ENCODE peak calls at places on chromosomes 11 and 22, in seven cellular contexts. J, W, R, B, I, E and A are unnamed samples.

GRCh38 chr22:41619979-41620645 is 731 bp downstream of the DESI1 start:
- DNase-seq in J (no peak), W (no peak), R (peak), B (no peak), I (no peak), E (peak), A (peak)

GRCh38 chr22:49720279-49720959 is 107.3 kb downstream of the BRD1 start:
- DNase-seq in J (no peak), W (no peak), R (no peak), B (no peak), I (no peak), E (no peak), A (no peak)

GRCh38 chr11:120527111-120527748 is 15.7 kb downstream of the GRIK4 start:
- DNase-seq in J (no peak), W (peak), R (no peak), B (no peak), I (no peak), E (no peak), A (no peak)

GRCh38 chr22:47228767-47229166 is 466.3 kb downstream of the TBC1D22A start:
- DNase-seq in J (no peak), W (no peak), R (no peak), B (no peak), I (no peak), E (no peak), A (no peak)

GRCh38 chr11:113587318-113587739 is 112.1 kb upstream of the DRD2 start:
- DNase-seq in J (no peak), W (no peak), R (no peak), B (no peak), I (no peak), E (no peak), A (no peak)

GRCh38 chr11:87491381-87491780 is 453.6 kb downstream of the TMEM135 start:
- DNase-seq in J (no peak), W (no peak), R (no peak), B (no peak), I (no peak), E (no peak), A (no peak)

GRCh38 chr11:127492025-127492424 is 491.5 kb upstream of the KIRREL3 start:
- DNase-seq in J (no peak), W (no peak), R (no peak), B (no peak), I (no peak), E (no peak), A (no peak)

GRCh38 chr11:6259638-6260019 is at the start of gene CCKBR:
- DNase-seq in J (no peak), W (no peak), R (peak), B (peak), I (no peak), E (peak), A (peak)

GRCh38 chr11:19498986-19499669 is 213.5 kb upstream of the NAV2 start:
- DNase-seq in J (no peak), W (no peak), R (no peak), B (no peak), I (no peak), E (no peak), A (no peak)

GRCh38 chr22:42114721-42115120 is 15.9 kb downstream of the CYP2D6 start:
- DNase-seq in J (no peak), W (no peak), R (no peak), B (no peak), I (no peak), E (no peak), A (no peak)

GRCh38 chr11:78346799-78347198 is 70.8 kb downstream of the GAB2 start:
- DNase-seq in J (no peak), W (no peak), R (no peak), B (no peak), I (no peak), E (no peak), A (no peak)

GRCh38 chr11:82183346-82183745 is 550.3 kb downstream of the FAM181B start:
- DNase-seq in J (no peak), W (no peak), R (no peak), B (no peak), I (no peak), E (no peak), A (no peak)

GRCh38 chr11:79512706-79513469 is 72.1 kb upstream of the TENM4 start:
- DNase-seq in J (no peak), W (no peak), R (no peak), B (no peak), I (no peak), E (no peak), A (no peak)

GRCh38 chr22:49156662-49157285 is 670.9 kb downstream of the BRD1 start:
- DNase-seq in J (no peak), W (no peak), R (no peak), B (no peak), I (no peak), E (peak), A (no peak)

GRCh38 chr22:29762263-29762662 is 4.5 kb downstream of the ZMAT5 start:
- DNase-seq in J (no peak), W (no peak), R (no peak), B (no peak), I (no peak), E (no peak), A (no peak)

GRCh38 chr11:102940714-102941588 is 14.6 kb downstream of the MMP13 start:
- DNase-seq in J (peak), W (peak), R (peak), B (no peak), I (no peak), E (peak), A (peak)

GRCh38 chr11:27211370-27212127 is 151.5 kb downstream of the CCDC34 start:
- DNase-seq in J (no peak), W (no peak), R (no peak), B (no peak), I (no peak), E (no peak), A (no peak)

GRCh38 chr11:2393111-2393868 is 7.3 kb upstream of the TSSC4 start:
- DNase-seq in J (no peak), W (no peak), R (no peak), B (no peak), I (no peak), E (no peak), A (no peak)

GRCh38 chr11:99422581-99423434 is 402.1 kb downstream of the CNTN5 start:
- DNase-seq in J (no peak), W (no peak), R (no peak), B (no peak), I (no peak), E (no peak), A (no peak)

GRCh38 chr22:47806894-47807293 is 1044.4 kb downstream of the TBC1D22A start:
- DNase-seq in J (no peak), W (no peak), R (no peak), B (no peak), I (no peak), E (no peak), A (no peak)

GRCh38 chr11:24437123-24437522 is 59.7 kb upstream of the LUZP2 start:
- DNase-seq in J (no peak), W (no peak), R (no peak), B (no peak), I (no peak), E (no peak), A (no peak)

GRCh38 chr22:40951795-40952602 is 821 bp downstream of the RBX1 start:
- DNase-seq in J (no peak), W (no peak), R (no peak), B (no peak), I (no peak), E (no peak), A (no peak)

GRCh38 chr11:68127791-68128681 is 6.8 kb upstream of the CHKA start:
- DNase-seq in J (no peak), W (peak), R (peak), B (no peak), I (no peak), E (peak), A (peak)

GRCh38 chr22:19810381-19811141 is 44.1 kb downstream of the GNB1L start:
- DNase-seq in J (peak), W (peak), R (no peak), B (no peak), I (peak), E (no peak), A (no peak)

GRCh38 chr22:21659864-21660525 is 5.8 kb upstream of the PPIL2 start:
- DNase-seq in J (no peak), W (no peak), R (no peak), B (no peak), I (no peak), E (no peak), A (no peak)

GRCh38 chr11:12377824-12378593 is 638 bp downstream of the PARVA start:
- DNase-seq in J (peak), W (no peak), R (peak), B (no peak), I (peak), E (peak), A (peak)

GRCh38 chr11:86490582-86490981 is 115.9 kb downstream of the CCDC81 start:
- DNase-seq in J (no peak), W (no peak), R (no peak), B (no peak), I (no peak), E (no peak), A (no peak)

GRCh38 chr22:45272498-45272897 is 12.3 kb upstream of the UPK3A start:
- DNase-seq in J (no peak), W (no peak), R (no peak), B (no peak), I (no peak), E (no peak), A (no peak)
- TF ChIP-seq CTCF in J (no peak), W (no peak), R (no peak), B (no peak), I (no peak), E (no peak), A (no peak)

DNA sequence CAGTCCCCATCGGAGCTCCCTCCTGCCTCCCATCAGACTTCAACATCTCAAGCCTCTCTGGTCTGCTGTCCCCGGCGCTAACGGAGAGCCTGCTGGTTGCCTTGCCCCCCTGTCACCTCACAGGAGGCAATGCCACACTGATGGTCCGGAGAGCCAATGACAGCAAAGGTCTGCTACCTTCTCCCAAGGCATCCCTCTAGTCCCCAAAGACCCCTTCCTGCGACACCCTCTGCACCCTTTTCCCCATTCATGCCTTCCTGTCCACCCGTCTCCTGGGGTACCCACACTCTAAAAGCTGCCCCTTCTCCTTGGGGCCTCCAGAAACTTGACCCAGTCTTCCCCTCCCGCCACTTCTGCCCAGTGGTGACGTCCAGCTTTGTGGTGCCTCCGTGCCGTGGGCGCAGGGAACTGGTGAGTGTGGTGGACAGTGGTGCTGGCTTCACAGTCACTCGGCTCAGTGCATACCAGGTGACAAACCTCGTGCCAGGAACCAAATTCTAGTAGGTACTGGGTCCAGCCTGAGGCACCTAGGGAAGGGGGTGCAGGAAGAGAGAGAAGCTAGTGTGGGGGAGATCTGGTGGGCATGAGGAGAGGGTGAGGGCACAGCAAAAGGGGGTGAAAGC is 860 bp downstream of the UPK2 start:
- DNase-seq in J (no peak), W (no peak), R (no peak), B (no peak), I (no peak), E (no peak), A (no peak)
- TF ChIP-seq CTCF in J (no peak), W (no peak), R (no peak), B (peak), I (no peak), E (no peak), A (no peak)

DNA sequence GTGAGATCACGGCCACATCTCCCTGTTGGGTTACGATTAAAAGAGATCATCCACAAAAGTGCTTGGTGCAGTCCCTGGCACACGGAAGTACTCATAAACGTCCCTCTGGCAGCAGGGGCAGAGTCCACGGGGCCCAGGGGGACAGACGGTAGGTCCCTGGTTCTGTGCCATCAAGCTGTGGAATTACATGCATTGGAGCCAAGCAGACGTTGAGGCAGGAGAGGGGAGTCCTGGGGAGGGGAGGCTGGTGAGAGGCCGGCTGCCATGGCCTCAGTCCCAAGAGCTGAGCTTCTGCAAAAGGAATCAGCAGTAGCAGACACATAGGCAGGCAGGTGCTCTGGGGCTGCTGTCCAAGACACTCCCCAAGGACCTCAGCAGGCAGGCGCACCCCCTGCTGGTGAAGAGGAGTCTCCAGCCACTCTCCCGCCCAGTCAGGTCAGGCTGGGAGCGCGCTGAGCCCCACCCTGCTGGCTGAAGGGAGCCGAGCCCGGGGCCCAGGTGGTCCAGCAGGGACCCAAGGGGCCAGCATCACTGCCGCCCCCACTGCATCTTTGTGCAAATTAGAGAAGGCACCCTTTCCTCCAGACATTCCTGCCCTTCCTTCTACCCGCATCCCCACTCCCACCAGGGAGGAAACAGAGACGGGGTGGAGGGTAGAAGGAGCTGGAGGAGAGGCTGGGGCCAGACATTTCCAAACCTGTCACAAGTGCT is 7.6 kb upstream of the KCTD17 start:
- DNase-seq in J (peak), W (no peak), R (peak), B (no peak), I (no peak), E (peak), A (peak)
- TF ChIP-seq CTCF in J (peak), W (peak), R (peak), B (no peak), I (peak), E (peak), A (peak)

DNA sequence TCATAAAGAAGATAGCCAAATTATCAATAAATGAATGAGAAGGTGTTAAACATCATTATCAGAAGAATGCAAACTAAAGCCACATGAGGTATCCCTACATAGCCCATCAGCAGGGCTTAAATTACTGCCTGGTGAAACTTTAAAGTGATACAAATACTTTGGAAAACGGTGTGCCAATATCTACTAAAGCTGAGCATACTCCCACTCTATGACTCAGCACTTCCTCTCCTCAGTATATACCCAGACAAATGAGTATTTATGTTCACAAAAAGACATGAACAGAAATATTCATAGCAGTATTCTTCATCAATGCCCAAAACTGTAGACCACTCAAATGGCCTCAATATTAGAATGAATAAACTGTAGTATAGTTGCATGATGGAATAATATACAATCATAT is 284.6 kb upstream of the ZC3H12C start:
- DNase-seq in J (no peak), W (no peak), R (no peak), B (no peak), I (no peak), E (no peak), A (no peak)
- TF ChIP-seq CTCF in J (no peak), W (no peak), R (no peak), B (no peak), I (no peak), E (no peak), A (no peak)

GRCh38 chr11:133619397-133619796 is 87.1 kb upstream of the OPCML start:
- DNase-seq in J (no peak), W (no peak), R (peak), B (no peak), I (no peak), E (no peak), A (no peak)
- TF ChIP-seq CTCF in J (no peak), W (no peak), R (no peak), B (no peak), I (no peak), E (no peak), A (no peak)

DNA sequence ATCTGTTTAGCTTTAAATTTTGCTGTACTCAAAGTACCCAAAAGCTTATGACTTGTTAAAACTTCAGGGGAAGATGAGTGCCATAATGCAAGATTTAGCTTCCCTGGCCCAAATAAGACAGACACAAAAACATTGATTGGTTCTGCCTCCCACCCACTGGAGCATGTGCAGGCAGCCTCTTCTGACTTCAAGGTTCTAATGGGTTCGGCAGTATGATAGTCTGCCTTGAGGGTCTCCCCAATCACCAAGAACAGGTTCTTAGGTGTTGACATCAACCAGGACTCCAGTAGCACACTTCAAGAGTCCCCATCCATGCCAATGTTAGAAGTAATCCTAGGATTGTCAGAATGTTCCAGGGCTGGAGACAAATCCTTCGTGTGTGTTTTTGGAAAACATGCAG is 12.5 kb downstream of the EIF4G2 start:
- DNase-seq in J (no peak), W (no peak), R (no peak), B (no peak), I (no peak), E (no peak), A (no peak)
- TF ChIP-seq CTCF in J (no peak), W (no peak), R (no peak), B (no peak), I (no peak), E (no peak), A (no peak)

GRCh38 chr11:47233989-47234668 is 14.5 kb downstream of the ACP2 start:
- DNase-seq in J (no peak), W (no peak), R (no peak), B (no peak), I (no peak), E (no peak), A (no peak)

GRCh38 chr11:47235163-47235562 is 13.5 kb downstream of the ACP2 start:
- DNase-seq in J (no peak), W (no peak), R (no peak), B (no peak), I (no peak), E (no peak), A (no peak)

GRCh38 chr11:47239889-47240288 is 8.7 kb downstream of the ACP2 start:
- DNase-seq in J (no peak), W (no peak), R (no peak), B (no peak), I (no peak), E (no peak), A (no peak)

GRCh38 chr11:47234669-47235075 is 13.9 kb downstream of the ACP2 start:
- DNase-seq in J (no peak), W (no peak), R (no peak), B (peak), I (no peak), E (peak), A (no peak)

GRCh38 chr11:47236482-47236881 is 12.1 kb downstream of the ACP2 start:
- DNase-seq in J (no peak), W (no peak), R (no peak), B (no peak), I (no peak), E (no peak), A (no peak)
- TF ChIP-seq CTCF in J (no peak), W (no peak), R (no peak), B (no peak), I (no peak), E (no peak), A (no peak)

GRCh38 chr11:18479063-18479462 is 23.4 kb downstream of the LDHAL6A start:
- DNase-seq in J (no peak), W (no peak), R (no peak), B (no peak), I (no peak), E (no peak), A (no peak)
- TF ChIP-seq CTCF in J (no peak), W (no peak), R (no peak), B (no peak), I (no peak), E (no peak), A (no peak)

DNA sequence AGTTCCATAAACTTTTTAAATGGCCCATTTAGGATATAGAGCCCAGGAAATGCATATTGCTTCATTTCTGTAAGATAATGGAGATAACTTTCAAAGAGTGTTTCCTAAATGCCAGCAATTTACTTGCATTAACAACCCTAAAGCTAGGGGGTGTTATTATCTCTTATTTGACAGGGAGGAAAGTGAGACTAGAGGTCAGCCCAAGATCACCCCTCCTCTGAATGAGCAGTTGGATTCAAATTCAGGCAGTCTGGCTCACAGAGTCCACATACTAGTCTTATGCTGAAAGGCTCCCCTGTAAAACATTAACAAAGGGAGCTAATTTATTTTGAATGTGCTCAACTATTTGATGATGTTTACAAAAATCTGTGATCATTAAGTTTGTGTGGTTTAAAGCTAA is 49.9 kb upstream of the TRIM77 start:
- DNase-seq in J (no peak), W (no peak), R (no peak), B (no peak), I (no peak), E (no peak), A (no peak)
- TF ChIP-seq CTCF in J (no peak), W (no peak), R (no peak), B (no peak), I (no peak), E (no peak), A (no peak)

GRCh38 chr11:119309411-119309810 is 7.5 kb downstream of the MCAM start:
- DNase-seq in J (no peak), W (no peak), R (no peak), B (no peak), I (no peak), E (no peak), A (no peak)

GRCh38 chr11:119306373-119306890 is 10.5 kb downstream of the MCAM start:
- DNase-seq in J (no peak), W (no peak), R (no peak), B (no peak), I (no peak), E (no peak), A (no peak)

GRCh38 chr11:119307974-119308373 is 9.0 kb downstream of the MCAM start:
- DNase-seq in J (no peak), W (no peak), R (no peak), B (no peak), I (no peak), E (no peak), A (no peak)

GRCh38 chr11:119305556-119306372 is 11.2 kb downstream of the MCAM start:
- DNase-seq in J (no peak), W (no peak), R (no peak), B (no peak), I (no peak), E (no peak), A (no peak)

DNA sequence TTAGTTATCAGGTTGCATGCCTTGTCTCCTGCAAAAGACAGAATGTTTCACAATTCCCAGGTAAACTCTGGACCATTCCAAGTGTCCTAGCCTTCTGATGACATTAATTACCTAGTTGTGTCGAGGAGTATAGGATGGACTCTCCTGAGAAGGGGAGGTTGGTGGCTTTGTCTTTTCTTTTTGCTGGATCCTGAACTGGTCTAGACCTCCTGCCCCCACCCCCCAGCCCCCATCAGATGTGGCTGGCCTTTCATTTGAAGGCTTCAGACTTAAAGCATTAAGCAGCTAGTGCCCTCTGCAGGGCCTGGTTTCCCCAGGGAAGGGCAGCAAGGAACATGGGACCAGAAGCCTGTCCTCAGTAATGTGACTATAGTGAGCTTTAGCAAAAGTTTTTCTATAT is 9.7 kb downstream of the MCAM start:
- DNase-seq in J (no peak), W (no peak), R (no peak), B (no peak), I (no peak), E (no peak), A (no peak)
- TF ChIP-seq CTCF in J (peak), W (peak), R (peak), B (no peak), I (no peak), E (no peak), A (no peak)